ENCODE peak calls at places on chromosomes 13 and 19, in four cellular contexts. C, Z, H and O are unnamed samples.

GRCh38 chr13:37811441-37811840 is 58.1 kb downstream of the TRPC4 start:
- DNase-seq in Z (no peak), C (no peak), H (no peak), O (no peak)

GRCh38 chr13:51931606-51932005 is 69.8 kb downstream of the CCDC70 start:
- DNase-seq in H (no peak), C (no peak), Z (no peak), O (no peak)

GRCh38 chr19:48501961-48502719 is 9.5 kb downstream of the LMTK3 start:
- DNase-seq in C (peak; percentile 91), Z (no peak), H (no peak), O (no peak)

GRCh38 chr19:36141039-36141914 is 1.4 kb downstream of the CAPNS1 start:
- DNase-seq in H (peak; percentile 94), C (peak; percentile 80), Z (no peak), O (no peak)

GRCh38 chr13:112204881-112205327 is 138.0 kb downstream of the SOX1 start:
- DNase-seq in H (no peak), C (no peak), Z (no peak), O (no peak)

GRCh38 chr19:2308114-2308556 is at the start of gene LINGO3:
- DNase-seq in Z (no peak), H (no peak), C (no peak), O (no peak)

GRCh38 chr19:7478843-7479227 is 10.0 kb downstream of the PEX11G start:
- DNase-seq in H (no peak), Z (no peak), C (no peak), O (no peak)

GRCh38 chr13:77310579-77311279 is 16.2 kb downstream of the MYCBP2 start:
- DNase-seq in H (no peak), C (no peak), Z (no peak), O (no peak)

GRCh38 chr13:84121456-84121855 is 239.2 kb upstream of the SLITRK1 start:
- DNase-seq in Z (no peak), C (no peak), H (no peak), O (no peak)

GRCh38 chr13:94858856-94859811 is 146.8 kb upstream of the SOX21 start:
- DNase-seq in H (no peak), C (no peak), Z (no peak), O (no peak)

GRCh38 chr13:109160357-109160756 is 530.9 kb downstream of the MYO16 start:
- DNase-seq in Z (no peak), H (no peak), C (no peak), O (no peak)

GRCh38 chr13:74134777-74135305 is 637 bp upstream of the KLF12 start:
- DNase-seq in Z (no peak), H (peak; percentile 89), C (peak; percentile 50), O (peak; percentile 93)

GRCh38 chr19:472005-472858 is 11.4 kb upstream of the SHC2 start:
- DNase-seq in H (no peak), C (no peak), Z (no peak), O (no peak)

GRCh38 chr13:38570706-38571105 is 116.2 kb upstream of the FREM2 start:
- DNase-seq in Z (no peak), C (no peak), H (no peak), O (no peak)

GRCh38 chr13:112066624-112067004 is 335 bp upstream of the SOX1 start:
- DNase-seq in C (no peak), Z (no peak), H (no peak), O (no peak)

GRCh38 chr19:40596608-40597328 is 4.4 kb upstream of the LTBP4 start:
- DNase-seq in C (no peak), Z (no peak), H (no peak), O (no peak)

GRCh38 chr13:106522898-106523525 is 12.4 kb downstream of the EFNB2 start:
- DNase-seq in C (no peak), Z (no peak), H (no peak), O (no peak)

GRCh38 chr13:113366031-113366588 is 2.2 kb upstream of the GRTP1 start:
- DNase-seq in Z (no peak), H (peak; percentile 84), C (peak; percentile 9), O (no peak)

GRCh38 chr13:31930901-31931522 is 100.6 kb upstream of the FRY start:
- DNase-seq in C (no peak), H (no peak), Z (no peak), O (no peak)

GRCh38 chr19:49431330-49431749 is 6.2 kb downstream of the GFY start:
- DNase-seq in H (no peak), Z (no peak), C (no peak), O (no peak)

GRCh38 chr19:8451885-8452284 is 7.1 kb downstream of the HNRNPM start:
- DNase-seq in H (no peak), C (no peak), Z (no peak), O (no peak)

GRCh38 chr19:7550987-7551761 is 15.7 kb downstream of the PNPLA6 start:
- DNase-seq in Z (no peak), C (peak; percentile 75), H (no peak), O (no peak)

GRCh38 chr19:8097681-8098567 is 45.4 kb downstream of the CCL25 start:
- DNase-seq in C (no peak), Z (no peak), H (no peak), O (no peak)

GRCh38 chr13:27923794-27924528 is 4.2 kb downstream of the PDX1 start:
- DNase-seq in H (no peak), Z (no peak), C (peak; percentile 22), O (no peak)

GRCh38 chr13:21435710-21436151 is 23.4 kb downstream of the ZDHHC20 start:
- DNase-seq in H (no peak), Z (peak; percentile 51), C (no peak), O (no peak)

GRCh38 chr13:31756346-31756745 is 17.0 kb downstream of the RXFP2 start:
- DNase-seq in Z (peak; percentile 87), C (no peak), H (no peak), O (no peak)

GRCh38 chr13:69524459-69525155 is 583.0 kb upstream of the ATXN8OS start:
- DNase-seq in Z (no peak), H (no peak), C (no peak), O (no peak)
- TF ChIP-seq CTCF in Z (no peak), H (peak; percentile 57), C (peak; percentile 67), O (peak; percentile 84)

GRCh38 chr13:78759704-78760103 is 100.7 kb upstream of the OBI1 start:
- DNase-seq in C (no peak), H (no peak), Z (no peak), O (no peak)
- TF ChIP-seq CTCF in C (no peak), H (no peak), Z (no peak), O (no peak)

GRCh38 chr13:40677064-40677463 is 10.6 kb upstream of the FOXO1 start:
- DNase-seq in Z (no peak), H (no peak), C (no peak), O (no peak)

GRCh38 chr13:40679586-40679985 is 13.1 kb upstream of the FOXO1 start:
- DNase-seq in Z (no peak), C (no peak), H (no peak), O (no peak)

GRCh38 chr13:40680659-40681323 is 14.3 kb upstream of the FOXO1 start:
- DNase-seq in Z (no peak), C (no peak), H (peak; percentile 25), O (no peak)

GRCh38 chr13:40681341-40682051 is 15.1 kb upstream of the FOXO1 start:
- DNase-seq in C (no peak), H (peak; percentile 67), Z (no peak), O (no peak)

DNA sequence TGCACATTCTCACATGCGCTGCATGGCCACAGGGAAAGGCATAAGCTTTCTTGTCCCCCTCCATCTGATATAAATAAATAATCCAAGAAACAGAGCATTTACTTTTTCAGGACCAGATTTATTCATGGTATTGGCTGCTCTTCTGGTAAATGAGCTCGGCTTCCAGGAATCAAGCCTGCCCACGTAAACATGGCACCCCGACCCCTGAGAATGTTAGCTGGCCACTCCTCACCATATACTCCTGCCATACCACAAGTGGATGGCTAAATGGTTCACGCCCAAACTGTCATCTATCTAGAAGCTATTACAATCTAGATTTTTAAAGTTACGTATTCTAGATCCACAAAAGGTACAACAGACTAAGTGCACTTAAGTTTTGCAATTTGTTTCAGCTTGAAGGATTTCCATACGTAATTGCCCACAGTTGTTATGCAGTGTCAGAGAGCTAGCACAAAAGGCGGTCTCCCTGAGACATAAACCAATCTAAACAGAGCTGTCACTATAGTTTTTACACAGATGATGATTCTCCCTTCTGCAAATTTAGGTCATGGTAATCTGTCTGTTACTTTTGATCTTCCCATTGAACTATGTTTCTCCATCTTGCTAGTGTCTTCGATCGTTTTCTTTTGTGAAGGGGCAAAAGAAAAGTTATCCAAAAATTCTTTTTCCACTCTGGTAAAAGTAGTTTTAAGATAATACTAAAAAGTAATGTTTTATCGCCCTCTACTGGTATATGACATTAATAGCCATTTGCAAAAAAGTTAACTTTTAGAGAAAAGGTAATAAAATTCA is 16.2 kb upstream of the FOXO1 start:
- DNase-seq in H (no peak), C (no peak), Z (no peak), O (no peak)
- TF ChIP-seq CTCF in H (peak; percentile 64), C (peak; percentile 78), Z (peak; percentile 39), O (peak; percentile 93)

GRCh38 chr19:13833330-13834265 is 38.4 kb downstream of the ZSWIM4 start:
- DNase-seq in H (peak; percentile 97), C (peak; percentile 94), Z (no peak), O (no peak)
- TF ChIP-seq CTCF in H (peak; percentile 47), C (peak; percentile 61), Z (peak; percentile 66), O (peak; percentile 71)

GRCh38 chr13:30256713-30257432 is 50.5 kb downstream of the KATNAL1 start:
- DNase-seq in Z (no peak), H (no peak), C (no peak), O (no peak)
- TF ChIP-seq CTCF in Z (peak; percentile 29), H (peak; percentile 27), C (no peak), O (peak; percentile 46)

GRCh38 chr13:61286148-61286745 is 129.4 kb downstream of the PCDH20 start:
- DNase-seq in Z (no peak), C (no peak), H (no peak), O (no peak)
- TF ChIP-seq CTCF in Z (no peak), C (peak; percentile 28), H (peak; percentile 12), O (peak; percentile 33)

GRCh38 chr13:50699874-50700663 is 143.4 kb downstream of the DLEU7 start:
- DNase-seq in C (no peak), Z (no peak), H (no peak), O (no peak)

GRCh38 chr13:50701469-50701868 is 142.0 kb downstream of the DLEU7 start:
- DNase-seq in Z (no peak), C (no peak), H (no peak), O (no peak)

GRCh38 chr13:50697746-50698526 is 145.6 kb downstream of the DLEU7 start:
- DNase-seq in H (no peak), Z (no peak), C (no peak), O (no peak)

GRCh38 chr13:50706505-50706904 is 137.0 kb downstream of the DLEU7 start:
- DNase-seq in C (no peak), H (no peak), Z (no peak), O (no peak)

GRCh38 chr13:50700664-50701266 is 142.7 kb downstream of the DLEU7 start:
- DNase-seq in Z (no peak), H (no peak), C (no peak), O (no peak)
- TF ChIP-seq CTCF in Z (no peak), H (no peak), C (no peak), O (no peak)